ENCODE peak calls at places on chromosomes 13 and 19, in nine cellular contexts. Q is WTC11, D is H1, J is A549, K is HCT116, H is K562, X is SK-N-SH, O is endothelial cell of umbilical vein, S is GM12878. N is an unnamed sample.

GRCh38 chr19:48945415-48945814 is 9.3 kb upstream of the BAX start:
- DNase-seq in Q (no peak), D (no peak), J (no peak), K (no peak), H (no peak), X (no peak), O (no peak), S (no peak), N (no peak)

GRCh38 chr19:12766051-12766521 is 9.3 kb downstream of the HOOK2 start:
- DNase-seq in Q (peak; percentile 89), D (no peak), J (peak; percentile 84), K (no peak), H (peak; percentile 58), X (no peak), O (peak; percentile 88), S (no peak), N (peak; percentile 80)

GRCh38 chr19:31274964-31275319 is 74.3 kb downstream of the TSHZ3 start:
- DNase-seq in Q (no peak), D (no peak), J (no peak), K (no peak), H (no peak), X (no peak), O (no peak), S (no peak), N (peak; percentile 7)

GRCh38 chr19:8577247-8577646 is at the start of gene MYO1F:
- DNase-seq in Q (no peak), D (no peak), J (no peak), K (no peak), H (peak; percentile 49), X (no peak), O (no peak), S (no peak), N (peak; percentile 97)

GRCh38 chr19:47713046-47714021 is at the start of gene EHD2:
- DNase-seq in Q (peak; percentile 72), D (no peak), J (peak; percentile 84), K (no peak), H (peak; percentile 90), X (peak; percentile 88), O (peak; percentile 61), S (no peak), N (peak; percentile 68)

GRCh38 chr13:71067164-71067815 is 799.7 kb downstream of the DACH1 start:
- DNase-seq in Q (no peak), D (no peak), J (peak; percentile 0), K (no peak), H (no peak), X (no peak), O (peak; percentile 35), S (no peak), N (no peak)

GRCh38 chr13:42398542-42398941 is 126.6 kb downstream of the AKAP11 start:
- DNase-seq in Q (no peak), D (no peak), J (no peak), K (no peak), H (no peak), X (no peak), O (no peak), S (no peak), N (no peak)

GRCh38 chr19:29672933-29673336 is 7.7 kb downstream of the PLEKHF1 start:
- DNase-seq in Q (no peak), D (no peak), J (no peak), K (no peak), H (no peak), X (no peak), O (no peak), S (peak; percentile 69), N (no peak)

GRCh38 chr19:11921852-11922495 is 2.9 kb upstream of the ZNF700 start:
- DNase-seq in Q (no peak), D (no peak), J (no peak), K (no peak), H (peak; percentile 18), X (no peak), O (no peak), S (no peak), N (no peak)

GRCh38 chr19:49896863-49897621 is at the start of gene IL4I1:
- DNase-seq in Q (no peak), D (no peak), J (no peak), K (no peak), H (no peak), X (no peak), O (peak; percentile 73), S (peak; percentile 96), N (peak; percentile 51)

DNA sequence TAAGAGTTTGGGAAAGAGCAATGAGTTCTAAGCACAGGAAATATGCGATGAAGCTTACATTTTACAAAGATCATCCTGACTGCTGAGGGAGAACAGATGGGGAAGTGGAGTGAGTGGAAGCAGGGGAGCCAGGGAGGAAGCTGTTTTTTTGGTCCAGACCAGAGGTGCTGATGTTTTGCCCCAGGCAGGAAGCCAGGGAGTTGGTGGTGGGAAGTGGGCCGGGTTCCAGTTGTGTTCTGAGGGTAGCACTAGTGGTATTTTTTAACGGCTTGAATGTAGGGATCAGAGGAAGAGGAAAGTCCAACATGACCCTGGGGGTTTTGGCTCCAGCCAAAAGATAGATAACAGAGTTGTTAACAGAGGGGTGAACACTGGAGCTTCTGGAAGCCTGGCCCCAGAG is 20.7 kb upstream of the OLFM4 start:
- DNase-seq in Q (no peak), D (no peak), J (no peak), K (no peak), H (no peak), X (peak; percentile 53), O (no peak), S (no peak), N (no peak)
- TF ChIP-seq MAX in Q (no peak), D (no peak), J (no peak), K (no peak), H (no peak), X (no peak), O (no peak), S (no peak), N (no peak)

DNA sequence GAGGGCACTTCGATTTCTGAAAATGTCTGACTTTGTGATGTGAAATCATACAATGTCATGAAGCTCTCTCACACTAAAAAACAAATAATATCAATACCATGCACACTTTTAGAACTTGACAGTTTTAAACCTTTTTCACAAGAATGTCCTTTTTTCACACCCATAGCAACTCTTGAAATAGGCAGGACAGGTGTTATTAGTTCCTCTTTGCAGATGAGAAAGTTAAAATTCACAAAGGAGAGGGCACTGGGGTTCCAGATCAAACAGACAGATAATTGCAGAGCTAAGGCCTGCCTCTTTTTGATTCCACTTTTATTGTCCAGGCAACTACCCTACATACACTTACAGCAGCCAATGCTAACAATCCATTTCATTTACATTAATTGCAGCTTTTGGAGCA is 142.8 kb downstream of the KLF12 start:
- DNase-seq in Q (no peak), D (no peak), J (no peak), K (no peak), H (no peak), X (no peak), O (no peak), S (no peak), N (no peak)
- TF ChIP-seq MAX in Q (no peak), D (no peak), J (no peak), K (no peak), H (no peak), X (no peak), O (no peak), S (no peak), N (no peak)

GRCh38 chr19:5075603-5076002 is 106.7 kb downstream of the KDM4B start:
- DNase-seq in Q (no peak), D (no peak), J (no peak), K (no peak), H (no peak), X (no peak), O (no peak), S (no peak), N (peak; percentile 78)
- TF ChIP-seq MAX in Q (no peak), D (no peak), J (no peak), K (no peak), H (no peak), X (no peak), O (no peak), S (no peak), N (no peak)

DNA sequence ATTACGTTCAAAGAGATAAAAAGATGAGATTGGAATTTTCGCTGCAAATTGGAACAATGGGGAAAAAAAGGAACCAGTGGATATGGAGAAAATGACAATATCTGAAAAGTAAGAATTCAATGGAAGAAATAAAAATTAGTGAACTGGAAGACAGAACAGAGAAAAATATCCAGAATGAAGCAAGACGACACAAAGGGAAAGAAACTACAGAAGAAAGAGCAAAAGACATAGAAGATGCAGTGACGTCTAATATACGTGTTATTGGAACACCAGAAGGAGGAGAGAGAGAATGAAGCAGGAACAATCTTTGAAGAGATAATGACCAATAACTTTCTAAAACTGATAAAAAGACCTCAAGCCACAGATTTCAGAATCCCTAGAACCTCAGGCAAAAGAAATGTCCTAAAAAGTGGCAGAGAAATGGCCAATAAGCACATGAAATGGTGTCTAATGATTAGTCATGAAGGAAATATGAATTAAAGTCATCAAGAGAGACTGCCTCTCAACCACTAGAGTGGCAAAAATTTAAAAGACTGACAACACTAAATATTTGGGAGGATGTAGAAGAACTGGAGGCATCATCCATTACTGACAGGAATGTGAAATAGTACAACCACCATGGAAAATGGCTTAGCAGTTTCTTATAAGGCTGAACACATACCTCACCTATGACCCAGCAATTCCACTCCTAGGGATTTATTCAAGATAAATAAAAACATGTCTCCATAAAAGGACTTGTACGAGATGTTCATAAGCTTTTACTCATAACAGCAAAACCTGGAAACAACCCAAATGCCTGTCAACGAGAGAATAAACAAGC is 56.5 kb downstream of the GADD45B start:
- DNase-seq in Q (no peak), D (no peak), J (peak; percentile 91), K (peak; percentile 60), H (no peak), X (no peak), O (peak; percentile 90), S (no peak), N (no peak)
- TF ChIP-seq MAX in Q (no peak), D (no peak), J (peak; percentile 37), K (no peak), H (no peak), X (no peak), O (no peak), S (no peak), N (no peak)

DNA sequence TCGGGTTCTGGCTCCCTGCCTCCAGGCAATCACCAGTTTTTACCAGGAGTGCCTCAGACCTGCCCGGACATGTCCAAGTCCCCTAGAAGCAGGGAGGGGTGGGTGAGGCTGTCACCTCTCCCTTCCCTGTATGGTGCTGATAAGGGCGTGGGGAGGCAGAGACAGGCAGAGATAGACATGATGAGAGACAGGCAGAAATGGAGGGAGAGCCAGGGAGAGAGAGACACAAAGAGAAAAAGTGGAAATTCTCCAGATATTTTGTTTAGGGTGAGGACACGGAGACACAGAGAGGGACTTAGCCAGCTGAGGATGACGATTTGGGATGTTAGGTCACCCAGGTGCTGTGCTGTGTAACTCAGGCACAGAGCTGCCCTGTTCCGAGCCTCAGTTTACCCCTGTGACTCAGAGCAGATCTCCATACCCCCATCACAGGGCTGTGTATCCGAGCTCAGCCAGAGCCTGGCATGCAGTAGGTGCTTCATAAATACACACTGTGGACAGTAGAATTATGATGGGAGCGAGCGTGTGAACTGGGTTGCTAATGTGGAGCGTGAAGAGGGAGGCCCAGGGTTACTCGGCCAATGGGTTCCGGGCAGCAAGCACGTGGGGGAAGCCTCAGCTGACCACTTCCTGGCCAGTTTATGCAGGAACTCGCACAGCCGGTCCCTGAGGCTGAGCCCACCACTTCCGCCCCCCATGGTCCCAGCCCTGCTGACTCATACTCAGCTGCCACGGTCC is 11.9 kb upstream of the GDF15 start:
- DNase-seq in Q (peak; percentile 88), D (peak; percentile 81), J (peak; percentile 94), K (peak; percentile 94), H (peak; percentile 97), X (peak; percentile 64), O (peak; percentile 97), S (peak; percentile 91), N (peak; percentile 97)
- TF ChIP-seq MAX in Q (peak; percentile 97), D (peak; percentile 98), J (peak; percentile 97), K (peak; percentile 98), H (peak; percentile 93), X (peak; percentile 99), O (peak; percentile 96), S (peak; percentile 89), N (peak; percentile 97)